ENCODE peak calls at places on chromosomes 5 and 9, in ten cellular contexts. One of them, this sample, is unnamed.

GRCh38 chr5:137657073-137657472 is 78.8 kb downstream of the KLHL3 start:
- DNase-seq in NCI-H187: no peak
- DNase-seq in C1 segment of cervical spinal cord: no peak
- DNase-seq in HT-29: no peak
- DNase-seq in NCI-H2029: no peak
- DNase-seq in GM03348: no peak
- DNase-seq in cerebellum: no peak
- DNase-seq in HEK293T: no peak
- DNase-seq in activated naive CD4-positive, alpha-beta T cell treated with Interleukin-2 at 50 U/mL for 16 hours: no peak
- DNase-seq in germinal center: no peak
- DNase-seq in this sample: no peak

GRCh38 chr5:69276422-69277174 is 41.9 kb downstream of the CDK7 start:
- DNase-seq in C1 segment of cervical spinal cord: no peak
- DNase-seq in HEK293T: no peak
- DNase-seq in NCI-H187: no peak
- DNase-seq in activated naive CD4-positive, alpha-beta T cell treated with Interleukin-2 at 50 U/mL for 16 hours: no peak
- DNase-seq in HT-29: no peak
- DNase-seq in NCI-H2029: no peak
- DNase-seq in germinal center: no peak
- DNase-seq in GM03348: peak; percentile 53
- DNase-seq in cerebellum: no peak
- DNase-seq in this sample: no peak

GRCh38 chr9:17807670-17808282 is 228.9 kb downstream of the SH3GL2 start:
- DNase-seq in HEK293T: no peak
- DNase-seq in cerebellum: no peak
- DNase-seq in C1 segment of cervical spinal cord: no peak
- DNase-seq in germinal center: no peak
- DNase-seq in HT-29: no peak
- DNase-seq in activated naive CD4-positive, alpha-beta T cell treated with Interleukin-2 at 50 U/mL for 16 hours: no peak
- DNase-seq in NCI-H2029: no peak
- DNase-seq in NCI-H187: no peak
- DNase-seq in GM03348: no peak
- DNase-seq in this sample: no peak

GRCh38 chr9:121596515-121596914 is 54.9 kb upstream of the DAB2IP start:
- DNase-seq in cerebellum: no peak
- DNase-seq in germinal center: no peak
- DNase-seq in NCI-H187: no peak
- DNase-seq in GM03348: peak; percentile 56
- DNase-seq in C1 segment of cervical spinal cord: no peak
- DNase-seq in activated naive CD4-positive, alpha-beta T cell treated with Interleukin-2 at 50 U/mL for 16 hours: no peak
- DNase-seq in HEK293T: no peak
- DNase-seq in HT-29: no peak
- DNase-seq in NCI-H2029: no peak
- DNase-seq in this sample: no peak

GRCh38 chr5:40405230-40405629 is 274.5 kb upstream of the PTGER4 start:
- DNase-seq in HEK293T: no peak
- DNase-seq in C1 segment of cervical spinal cord: no peak
- DNase-seq in NCI-H2029: no peak
- DNase-seq in cerebellum: no peak
- DNase-seq in activated naive CD4-positive, alpha-beta T cell treated with Interleukin-2 at 50 U/mL for 16 hours: no peak
- DNase-seq in NCI-H187: no peak
- DNase-seq in germinal center: no peak
- DNase-seq in GM03348: peak; percentile 9
- DNase-seq in HT-29: no peak
- DNase-seq in this sample: no peak

GRCh38 chr5:98839469-98840383 is 66.3 kb downstream of the RGMB start:
- DNase-seq in cerebellum: no peak
- DNase-seq in germinal center: peak; percentile 6
- DNase-seq in activated naive CD4-positive, alpha-beta T cell treated with Interleukin-2 at 50 U/mL for 16 hours: no peak
- DNase-seq in NCI-H2029: peak; percentile 16
- DNase-seq in GM03348: peak; percentile 41
- DNase-seq in C1 segment of cervical spinal cord: no peak
- DNase-seq in HT-29: no peak
- DNase-seq in HEK293T: no peak
- DNase-seq in NCI-H187: no peak
- DNase-seq in this sample: no peak

GRCh38 chr5:132180134-132180745 is 47.4 kb downstream of the P4HA2 start:
- DNase-seq in C1 segment of cervical spinal cord: no peak
- DNase-seq in cerebellum: peak; percentile 43
- DNase-seq in germinal center: peak; percentile 57
- DNase-seq in HT-29: peak; percentile 78
- DNase-seq in NCI-H2029: no peak
- DNase-seq in GM03348: peak; percentile 75
- DNase-seq in NCI-H187: no peak
- DNase-seq in activated naive CD4-positive, alpha-beta T cell treated with Interleukin-2 at 50 U/mL for 16 hours: no peak
- DNase-seq in HEK293T: peak; percentile 62
- DNase-seq in this sample: no peak

GRCh38 chr9:116693233-116693731 is 6.2 kb downstream of the TRIM32 start:
- DNase-seq in activated naive CD4-positive, alpha-beta T cell treated with Interleukin-2 at 50 U/mL for 16 hours: no peak
- DNase-seq in GM03348: no peak
- DNase-seq in HT-29: peak; percentile 36
- DNase-seq in cerebellum: no peak
- DNase-seq in germinal center: no peak
- DNase-seq in NCI-H2029: no peak
- DNase-seq in HEK293T: no peak
- DNase-seq in NCI-H187: no peak
- DNase-seq in C1 segment of cervical spinal cord: no peak
- DNase-seq in this sample: no peak

GRCh38 chr5:135714126-135714894 is 120.2 kb upstream of the SLC25A48 start:
- DNase-seq in cerebellum: no peak
- DNase-seq in NCI-H187: no peak
- DNase-seq in C1 segment of cervical spinal cord: no peak
- DNase-seq in GM03348: peak; percentile 39
- DNase-seq in NCI-H2029: no peak
- DNase-seq in activated naive CD4-positive, alpha-beta T cell treated with Interleukin-2 at 50 U/mL for 16 hours: no peak
- DNase-seq in germinal center: no peak
- DNase-seq in HT-29: no peak
- DNase-seq in HEK293T: no peak
- DNase-seq in this sample: no peak

GRCh38 chr5:130110333-130110732 is 206.1 kb downstream of the CHSY3 start:
- DNase-seq in NCI-H187: no peak
- DNase-seq in GM03348: no peak
- DNase-seq in NCI-H2029: no peak
- DNase-seq in cerebellum: no peak
- DNase-seq in activated naive CD4-positive, alpha-beta T cell treated with Interleukin-2 at 50 U/mL for 16 hours: no peak
- DNase-seq in germinal center: no peak
- DNase-seq in HT-29: no peak
- DNase-seq in C1 segment of cervical spinal cord: no peak
- DNase-seq in HEK293T: no peak
- DNase-seq in this sample: no peak

GRCh38 chr5:14977058-14977640 is 105.6 kb upstream of the ANKH start:
- DNase-seq in germinal center: no peak
- DNase-seq in activated naive CD4-positive, alpha-beta T cell treated with Interleukin-2 at 50 U/mL for 16 hours: no peak
- DNase-seq in HEK293T: no peak
- DNase-seq in HT-29: peak; percentile 96
- DNase-seq in NCI-H2029: no peak
- DNase-seq in cerebellum: no peak
- DNase-seq in C1 segment of cervical spinal cord: no peak
- DNase-seq in NCI-H187: no peak
- DNase-seq in GM03348: no peak
- DNase-seq in this sample: no peak

GRCh38 chr5:160926428-160926827 is 74.4 kb upstream of the ATP10B start:
- DNase-seq in cerebellum: peak; percentile 43
- DNase-seq in HT-29: peak; percentile 81
- DNase-seq in activated naive CD4-positive, alpha-beta T cell treated with Interleukin-2 at 50 U/mL for 16 hours: no peak
- DNase-seq in germinal center: no peak
- DNase-seq in HEK293T: no peak
- DNase-seq in NCI-H187: peak; percentile 72
- DNase-seq in NCI-H2029: peak; percentile 97
- DNase-seq in C1 segment of cervical spinal cord: peak; percentile 4
- DNase-seq in GM03348: no peak
- DNase-seq in this sample: no peak

GRCh38 chr5:65837139-65837538 is 89.2 kb upstream of the ERBIN start:
- DNase-seq in HEK293T: no peak
- DNase-seq in C1 segment of cervical spinal cord: no peak
- DNase-seq in NCI-H2029: no peak
- DNase-seq in GM03348: peak; percentile 28
- DNase-seq in cerebellum: no peak
- DNase-seq in NCI-H187: no peak
- DNase-seq in germinal center: no peak
- DNase-seq in HT-29: no peak
- DNase-seq in activated naive CD4-positive, alpha-beta T cell treated with Interleukin-2 at 50 U/mL for 16 hours: no peak
- DNase-seq in this sample: no peak

GRCh38 chr5:110085826-110086225 is 396.1 kb downstream of the MAN2A1 start:
- DNase-seq in NCI-H187: no peak
- DNase-seq in HT-29: no peak
- DNase-seq in GM03348: no peak
- DNase-seq in germinal center: no peak
- DNase-seq in C1 segment of cervical spinal cord: no peak
- DNase-seq in cerebellum: no peak
- DNase-seq in NCI-H2029: no peak
- DNase-seq in HEK293T: no peak
- DNase-seq in activated naive CD4-positive, alpha-beta T cell treated with Interleukin-2 at 50 U/mL for 16 hours: no peak
- DNase-seq in this sample: no peak

GRCh38 chr5:35675392-35675791 is 57.7 kb downstream of the SPEF2 start:
- DNase-seq in GM03348: no peak
- DNase-seq in HEK293T: no peak
- DNase-seq in cerebellum: no peak
- DNase-seq in activated naive CD4-positive, alpha-beta T cell treated with Interleukin-2 at 50 U/mL for 16 hours: no peak
- DNase-seq in NCI-H2029: no peak
- DNase-seq in HT-29: no peak
- DNase-seq in C1 segment of cervical spinal cord: no peak
- DNase-seq in germinal center: no peak
- DNase-seq in NCI-H187: no peak
- DNase-seq in this sample: no peak

GRCh38 chr9:105007143-105007542 is 79.2 kb upstream of the ABCA1 start:
- DNase-seq in GM03348: peak; percentile 84
- DNase-seq in cerebellum: no peak
- DNase-seq in germinal center: no peak
- DNase-seq in HT-29: no peak
- DNase-seq in HEK293T: no peak
- DNase-seq in activated naive CD4-positive, alpha-beta T cell treated with Interleukin-2 at 50 U/mL for 16 hours: no peak
- DNase-seq in NCI-H2029: no peak
- DNase-seq in C1 segment of cervical spinal cord: no peak
- DNase-seq in NCI-H187: no peak
- DNase-seq in this sample: no peak

GRCh38 chr9:34963577-34963976 is 5.5 kb downstream of the PHF24 start:
- DNase-seq in NCI-H2029: no peak
- DNase-seq in NCI-H187: no peak
- DNase-seq in HT-29: no peak
- DNase-seq in GM03348: no peak
- DNase-seq in cerebellum: no peak
- DNase-seq in germinal center: no peak
- DNase-seq in HEK293T: no peak
- DNase-seq in activated naive CD4-positive, alpha-beta T cell treated with Interleukin-2 at 50 U/mL for 16 hours: no peak
- DNase-seq in C1 segment of cervical spinal cord: no peak
- DNase-seq in this sample: no peak

GRCh38 chr9:88514247-88514646 is 20.7 kb upstream of the NXNL2 start:
- DNase-seq in germinal center: no peak
- DNase-seq in NCI-H187: no peak
- DNase-seq in C1 segment of cervical spinal cord: no peak
- DNase-seq in HT-29: no peak
- DNase-seq in NCI-H2029: no peak
- DNase-seq in HEK293T: no peak
- DNase-seq in activated naive CD4-positive, alpha-beta T cell treated with Interleukin-2 at 50 U/mL for 16 hours: no peak
- DNase-seq in cerebellum: no peak
- DNase-seq in GM03348: no peak
- DNase-seq in this sample: no peak

GRCh38 chr9:111038336-111039202 is at the start of gene LPAR1:
- DNase-seq in C1 segment of cervical spinal cord: peak; percentile 83
- DNase-seq in GM03348: peak; percentile 77
- DNase-seq in activated naive CD4-positive, alpha-beta T cell treated with Interleukin-2 at 50 U/mL for 16 hours: no peak
- DNase-seq in NCI-H2029: no peak
- DNase-seq in germinal center: no peak
- DNase-seq in cerebellum: no peak
- DNase-seq in NCI-H187: no peak
- DNase-seq in HEK293T: peak; percentile 42
- DNase-seq in HT-29: no peak
- DNase-seq in this sample: no peak

GRCh38 chr9:129283290-129283691 is 105.2 kb upstream of the IER5L start:
- DNase-seq in NCI-H2029: no peak
- DNase-seq in C1 segment of cervical spinal cord: no peak
- DNase-seq in germinal center: no peak
- DNase-seq in cerebellum: no peak
- DNase-seq in NCI-H187: no peak
- DNase-seq in GM03348: peak; percentile 5
- DNase-seq in HT-29: no peak
- DNase-seq in HEK293T: no peak
- DNase-seq in activated naive CD4-positive, alpha-beta T cell treated with Interleukin-2 at 50 U/mL for 16 hours: no peak
- DNase-seq in this sample: no peak

GRCh38 chr5:80867233-80867632 is 92.9 kb upstream of the RASGRF2 start:
- DNase-seq in cerebellum: no peak
- DNase-seq in NCI-H187: no peak
- DNase-seq in HEK293T: no peak
- DNase-seq in GM03348: peak; percentile 34
- DNase-seq in HT-29: no peak
- DNase-seq in NCI-H2029: no peak
- DNase-seq in C1 segment of cervical spinal cord: no peak
- DNase-seq in germinal center: no peak
- DNase-seq in activated naive CD4-positive, alpha-beta T cell treated with Interleukin-2 at 50 U/mL for 16 hours: no peak
- DNase-seq in this sample: no peak

GRCh38 chr5:22541037-22541436 is 312.1 kb downstream of the CDH12 start:
- DNase-seq in HT-29: no peak
- DNase-seq in activated naive CD4-positive, alpha-beta T cell treated with Interleukin-2 at 50 U/mL for 16 hours: no peak
- DNase-seq in NCI-H187: peak; percentile 99
- DNase-seq in GM03348: no peak
- DNase-seq in C1 segment of cervical spinal cord: no peak
- DNase-seq in HEK293T: peak; percentile 11
- DNase-seq in NCI-H2029: peak; percentile 53
- DNase-seq in cerebellum: no peak
- DNase-seq in germinal center: no peak
- DNase-seq in this sample: no peak

GRCh38 chr9:132125944-132126720 is 35.7 kb upstream of the NTNG2 start:
- DNase-seq in germinal center: no peak
- DNase-seq in activated naive CD4-positive, alpha-beta T cell treated with Interleukin-2 at 50 U/mL for 16 hours: peak; percentile 44
- DNase-seq in C1 segment of cervical spinal cord: no peak
- DNase-seq in NCI-H187: no peak
- DNase-seq in HEK293T: no peak
- DNase-seq in cerebellum: peak; percentile 69
- DNase-seq in NCI-H2029: peak; percentile 67
- DNase-seq in GM03348: no peak
- DNase-seq in HT-29: no peak
- DNase-seq in this sample: no peak

GRCh38 chr5:567664-568060 is 43.4 kb upstream of the SLC9A3 start:
- DNase-seq in NCI-H2029: no peak
- DNase-seq in NCI-H187: no peak
- DNase-seq in germinal center: no peak
- DNase-seq in HT-29: no peak
- DNase-seq in C1 segment of cervical spinal cord: no peak
- DNase-seq in cerebellum: no peak
- DNase-seq in activated naive CD4-positive, alpha-beta T cell treated with Interleukin-2 at 50 U/mL for 16 hours: no peak
- DNase-seq in GM03348: no peak
- DNase-seq in HEK293T: no peak
- DNase-seq in this sample: no peak

GRCh38 chr5:32854473-32854872 is 143.4 kb downstream of the NPR3 start:
- DNase-seq in germinal center: no peak
- DNase-seq in activated naive CD4-positive, alpha-beta T cell treated with Interleukin-2 at 50 U/mL for 16 hours: no peak
- DNase-seq in NCI-H2029: no peak
- DNase-seq in C1 segment of cervical spinal cord: no peak
- DNase-seq in NCI-H187: no peak
- DNase-seq in GM03348: no peak
- DNase-seq in HEK293T: no peak
- DNase-seq in cerebellum: no peak
- DNase-seq in HT-29: no peak
- DNase-seq in this sample: no peak

GRCh38 chr5:122697171-122697570 is 77.7 kb upstream of the SNX2 start:
- DNase-seq in C1 segment of cervical spinal cord: no peak
- DNase-seq in cerebellum: no peak
- DNase-seq in HEK293T: no peak
- DNase-seq in germinal center: no peak
- DNase-seq in GM03348: no peak
- DNase-seq in NCI-H187: no peak
- DNase-seq in NCI-H2029: no peak
- DNase-seq in HT-29: no peak
- DNase-seq in activated naive CD4-positive, alpha-beta T cell treated with Interleukin-2 at 50 U/mL for 16 hours: no peak
- DNase-seq in this sample: no peak

GRCh38 chr5:1660511-1660910 is 136.8 kb upstream of the LPCAT1 start:
- DNase-seq in activated naive CD4-positive, alpha-beta T cell treated with Interleukin-2 at 50 U/mL for 16 hours: no peak
- DNase-seq in NCI-H187: no peak
- DNase-seq in cerebellum: no peak
- DNase-seq in NCI-H2029: no peak
- DNase-seq in HEK293T: no peak
- DNase-seq in GM03348: no peak
- DNase-seq in C1 segment of cervical spinal cord: no peak
- DNase-seq in HT-29: no peak
- DNase-seq in germinal center: no peak
- DNase-seq in this sample: no peak

GRCh38 chr9:4630836-4631235 is 31.3 kb upstream of the PLPP6 start:
- DNase-seq in activated naive CD4-positive, alpha-beta T cell treated with Interleukin-2 at 50 U/mL for 16 hours: no peak
- DNase-seq in germinal center: no peak
- DNase-seq in NCI-H2029: no peak
- DNase-seq in cerebellum: no peak
- DNase-seq in NCI-H187: no peak
- DNase-seq in HEK293T: no peak
- DNase-seq in HT-29: no peak
- DNase-seq in C1 segment of cervical spinal cord: no peak
- DNase-seq in GM03348: no peak
- DNase-seq in this sample: no peak

This sample was measured in glomerular endothelial cell.